ENCODE peak calls at places on chromosomes 12 and 14, in four cellular contexts. Y is transverse colon, H is uterus, K is AG09309. Z is an unnamed sample.
A peak's percentile ranks its signal among the peaks of the same experiment; 100 is the strongest.

GRCh38 chr14:65926504-65926903 is 514.0 kb downstream of the FUT8 start:
- DNase-seq in Y (no peak), H (no peak), K (no peak), Z (no peak)

GRCh38 chr12:105590571-105590970 is 260.1 kb downstream of the C12orf75 start:
- DNase-seq in Y (no peak), H (no peak), K (no peak), Z (no peak)

GRCh38 chr12:12582193-12582881 is 19.7 kb upstream of the DUSP16 start:
- DNase-seq in Y (no peak), H (no peak), K (no peak), Z (no peak)

GRCh38 chr12:52243774-52244614 is 11.0 kb downstream of the KRT7 start:
- DNase-seq in Y (peak; percentile 58), H (peak; percentile 67), K (peak; percentile 75), Z (peak; percentile 56)

GRCh38 chr14:35818346-35819115 is 7.6 kb upstream of the BRMS1L start:
- DNase-seq in Y (peak; percentile 32), H (no peak), K (no peak), Z (peak; percentile 27)

GRCh38 chr12:81077686-81078441 is at the start of gene ACSS3:
- DNase-seq in Y (no peak), H (peak; percentile 71), K (no peak), Z (peak; percentile 65)

GRCh38 chr12:130555628-130556485 is 160.2 kb downstream of the RIMBP2 start:
- DNase-seq in Y (no peak), H (no peak), K (no peak), Z (no peak)

GRCh38 chr14:80485764-80486163 is 274.5 kb upstream of the DIO2 start:
- DNase-seq in Y (no peak), H (no peak), K (no peak), Z (no peak)

GRCh38 chr12:62774794-62775193 is 160.2 kb downstream of the PPM1H start:
- DNase-seq in Y (no peak), H (no peak), K (no peak), Z (no peak)

GRCh38 chr14:31568151-31568550 is 6.9 kb downstream of the NUBPL start:
- DNase-seq in Y (no peak), H (no peak), K (no peak), Z (no peak)

GRCh38 chr12:101570022-101570421 is 24.7 kb upstream of the MYBPC1 start:
- DNase-seq in Y (no peak), H (no peak), K (peak; percentile 17), Z (no peak)

GRCh38 chr14:34368115-34368970 is 93.7 kb downstream of the SPTSSA start:
- DNase-seq in Y (peak; percentile 38), H (no peak), K (peak; percentile 88), Z (no peak)

GRCh38 chr12:111730420-111730819 is 36.3 kb upstream of the ALDH2 start:
- DNase-seq in Y (no peak), H (no peak), K (no peak), Z (no peak)

GRCh38 chr14:69610020-69610858 is 1.2 kb upstream of the SUSD6 start:
- DNase-seq in Y (no peak), H (no peak), K (no peak), Z (no peak)

GRCh38 chr12:31326689-31327659 is 1.0 kb upstream of the SINHCAF start:
- DNase-seq in Y (no peak), H (no peak), K (no peak), Z (no peak)

GRCh38 chr14:24438198-24439095 is 4.1 kb downstream of the SDR39U1 start:
- DNase-seq in Y (no peak), H (no peak), K (no peak), Z (no peak)

GRCh38 chr14:50383618-50384225 is 13.0 kb downstream of the CDKL1 start:
- DNase-seq in Y (no peak), H (no peak), K (no peak), Z (no peak)

GRCh38 chr14:70086685-70087379 is 101.9 kb downstream of the SLC8A3 start:
- DNase-seq in Y (peak; percentile 11), H (no peak), K (no peak), Z (no peak)

GRCh38 chr14:72060460-72060859 is 128.2 kb downstream of the RGS6 start:
- DNase-seq in Y (no peak), H (no peak), K (no peak), Z (no peak)

GRCh38 chr14:90660865-90661570 is 155.2 kb downstream of the TTC7B start:
- DNase-seq in Y (peak; percentile 86), H (no peak), K (no peak), Z (no peak)

GRCh38 chr14:92143962-92144361 is 22.2 kb downstream of the CPSF2 start:
- DNase-seq in Y (no peak), H (no peak), K (no peak), Z (no peak)

GRCh38 chr12:78470354-78471195 is 394.0 kb upstream of the SYT1 start:
- DNase-seq in Y (peak; percentile 9), H (no peak), K (peak; percentile 20), Z (no peak)

DNA sequence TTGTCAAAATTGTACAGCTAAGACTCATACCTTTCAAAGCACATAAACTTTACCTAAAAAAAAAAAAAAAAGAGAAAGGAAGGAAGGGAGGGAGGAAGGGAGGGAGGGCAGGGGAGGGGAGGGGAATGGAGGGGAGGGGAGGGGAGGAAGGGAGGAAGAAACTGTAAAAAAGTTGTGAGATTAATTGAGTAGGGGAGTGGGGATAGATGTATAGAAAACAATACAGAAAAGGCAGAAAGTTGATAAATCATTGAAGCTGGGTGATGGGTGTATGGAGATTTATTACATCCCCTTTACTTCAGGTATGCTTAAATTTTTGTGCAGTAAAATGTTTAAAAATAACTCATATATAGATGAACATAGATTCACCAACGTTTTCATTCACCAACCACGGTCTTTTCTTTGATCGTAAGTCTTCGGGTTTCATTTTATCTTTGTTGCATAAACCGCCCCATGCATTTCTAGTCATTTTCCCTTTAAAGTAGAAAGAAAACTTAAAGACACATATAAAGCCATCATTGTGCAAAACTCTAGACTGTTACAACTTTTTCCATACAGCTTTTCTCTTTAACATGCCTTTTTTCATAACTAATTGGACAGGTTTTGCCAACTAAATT is 191.2 kb upstream of the KRR1 start:
- DNase-seq in Y (no peak), H (no peak), K (no peak), Z (no peak)
- H3K4me3 ChIP-seq in Y (no peak overlapping the region), H (no peak overlapping the region), K (no peak overlapping the region), Z (no peak overlapping the region)

GRCh38 chr12:26719852-26720251 is 113.1 kb downstream of the ITPR2 start:
- DNase-seq in Y (no peak), H (no peak), K (no peak), Z (no peak)
- TF ChIP-seq CTCF in Y (no peak), H (no peak), K (peak; percentile 21), Z (no peak)

DNA sequence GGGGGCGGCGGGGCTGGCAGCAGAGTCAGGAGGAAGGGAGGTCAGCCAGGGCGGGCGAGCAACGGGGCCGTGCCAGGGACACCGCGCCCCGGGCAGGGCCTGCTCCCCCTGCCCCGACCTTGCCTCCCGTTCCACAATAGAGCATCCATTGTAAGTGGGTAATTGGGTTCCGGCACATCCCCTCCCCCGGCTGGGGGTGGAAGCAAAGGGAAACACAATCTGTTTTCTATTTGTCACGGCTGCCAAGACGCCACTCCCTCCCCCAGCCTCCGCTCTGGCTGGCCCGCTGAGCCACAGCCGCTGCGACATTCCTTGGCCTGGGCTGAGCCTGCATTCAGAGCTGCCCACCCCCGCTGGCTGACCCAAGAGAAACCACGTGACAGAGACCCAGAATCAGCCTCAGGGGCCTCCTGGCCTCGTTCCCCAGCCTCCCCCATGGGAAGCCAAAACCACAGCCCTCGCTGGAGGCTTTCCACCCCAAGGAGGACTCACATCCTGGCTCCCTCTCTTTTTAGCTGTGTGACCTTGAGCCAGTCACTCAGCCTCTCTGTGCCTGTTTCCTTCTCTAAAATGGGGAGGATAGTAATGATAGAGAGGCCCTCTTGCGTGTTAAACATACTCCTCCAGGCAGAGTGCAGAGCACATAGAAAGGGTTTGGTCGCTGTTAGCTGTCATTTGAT is 117.6 kb downstream of the SCARB1 start:
- DNase-seq in Y (peak; percentile 87), H (peak; percentile 95), K (peak; percentile 66), Z (peak; percentile 95)
- H3K4me3 ChIP-seq in Y (no peak overlapping the region), H (no peak overlapping the region), K (no peak overlapping the region), Z (no peak overlapping the region)

GRCh38 chr14:20757963-20758362 is 10.2 kb upstream of the EDDM3B start:
- DNase-seq in Y (peak; percentile 34), H (no peak), K (no peak), Z (no peak)
- TF ChIP-seq CTCF in Y (peak; percentile 24), H (peak; percentile 7), K (no peak), Z (no peak)